ENCODE peak calls at places on chromosomes 1 and 21, in seven cellular contexts. J is stimulated activated CD8-positive, alpha-beta memory T cell treated with anti-CD3 and anti-CD28 coated beads, Interleukin-12 subunit alpha, Interleukin-12 subunit beta, amount 100 ng/mL, for 1 hour; K is NCI-H1105 treated with DMSO at 0.1 percent for 48 hours; I is amygdala; E is coronary artery; Z is osteoblast; M is stromal cell of bone marrow. U is an unnamed sample.
A peak's percentile ranks its signal among the peaks of the same experiment; 100 is the strongest.

GRCh38 chr1:33336580-33336979 is 15.7 kb upstream of the A3GALT2 start:
- DNase-seq in J (no peak), K (no peak), I (no peak), E (peak; percentile 59), Z (no peak), M (no peak), U (no peak)

GRCh38 chr1:46520063-46520911 is 30.7 kb downstream of the DMBX1 start:
- DNase-seq in J (no peak), K (peak; percentile 86), I (no peak), E (no peak), Z (peak; percentile 98), M (no peak), U (peak; percentile 93)

GRCh38 chr21:36199021-36199420 is 42.4 kb downstream of the DOP1B start:
- DNase-seq in J (no peak), K (no peak), I (no peak), E (no peak), Z (no peak), M (no peak), U (no peak)

GRCh38 chr1:214808845-214809460 is 206.0 kb downstream of the CENPF start:
- DNase-seq in J (no peak), K (peak; percentile 27), I (no peak), E (no peak), Z (peak; percentile 49), M (peak; percentile 33), U (peak; percentile 29)

GRCh38 chr1:222555992-222556615 is 8.2 kb upstream of the HHIPL2 start:
- DNase-seq in J (no peak), K (no peak), I (no peak), E (no peak), Z (no peak), M (no peak), U (no peak)

GRCh38 chr1:8082945-8083344 is 56.8 kb upstream of the ERRFI1 start:
- DNase-seq in J (no peak), K (no peak), I (no peak), E (no peak), Z (peak; percentile 82), M (peak; percentile 72), U (peak; percentile 64)

GRCh38 chr1:26290416-26291261 is 10.8 kb downstream of the SH3BGRL3 start:
- DNase-seq in J (no peak), K (no peak), I (no peak), E (no peak), Z (peak; percentile 66), M (no peak), U (no peak)

GRCh38 chr1:3133671-3134070 is 64.7 kb downstream of the PRDM16 start:
- DNase-seq in J (no peak), K (no peak), I (no peak), E (no peak), Z (peak; percentile 95), M (no peak), U (no peak)

GRCh38 chr21:44013380-44014088 is 1.4 kb downstream of the TRAPPC10 start:
- DNase-seq in J (no peak), K (no peak), I (no peak), E (no peak), Z (peak; percentile 90), M (no peak), U (no peak)

GRCh38 chr1:206002833-206003532 is at the start of gene RAB7B:
- DNase-seq in J (no peak), K (no peak), I (no peak), E (peak; percentile 84), Z (peak; percentile 89), M (peak; percentile 77), U (peak; percentile 91)

GRCh38 chr1:20936216-20936615 is 149.1 kb upstream of the HP1BP3 start:
- DNase-seq in J (no peak), K (no peak), I (no peak), E (no peak), Z (peak; percentile 23), M (no peak), U (no peak)

GRCh38 chr1:159000627-159001026 is 9.1 kb upstream of the IFI16 start:
- DNase-seq in J (no peak), K (peak; percentile 82), I (no peak), E (peak; percentile 93), Z (peak; percentile 77), M (peak; percentile 97), U (peak; percentile 81)

GRCh38 chr1:24930703-24931480 is 816 bp upstream of the RUNX3 start:
- DNase-seq in J (no peak), K (no peak), I (no peak), E (no peak), Z (no peak), M (no peak), U (no peak)

GRCh38 chr1:63821650-63822049 is 47.8 kb downstream of the ROR1 start:
- DNase-seq in J (no peak), K (no peak), I (no peak), E (no peak), Z (no peak), M (no peak), U (peak; percentile 26)

GRCh38 chr1:28507247-28507645 is 1.4 kb downstream of the RCC1 start:
- DNase-seq in J (no peak), K (no peak), I (no peak), E (no peak), Z (no peak), M (no peak), U (no peak)

GRCh38 chr1:23478896-23479790 is 4.8 kb downstream of the ASAP3 start:
- DNase-seq in J (no peak), K (no peak), I (peak; percentile 17), E (peak; percentile 86), Z (peak; percentile 81), M (peak; percentile 92), U (peak; percentile 70)

GRCh38 chr1:110084226-110085078 is 14.0 kb upstream of the ALX3 start:
- DNase-seq in J (no peak), K (peak; percentile 20), I (no peak), E (no peak), Z (peak; percentile 85), M (peak; percentile 21), U (peak; percentile 72)

GRCh38 chr1:180155202-180155682 is 573 bp downstream of the QSOX1 start:
- DNase-seq in J (no peak), K (peak; percentile 44), I (no peak), E (no peak), Z (peak; percentile 87), M (no peak), U (no peak)

GRCh38 chr1:156310962-156311361 is 11.9 kb upstream of the VHLL start:
- DNase-seq in J (no peak), K (no peak), I (no peak), E (no peak), Z (peak; percentile 58), M (peak; percentile 7), U (peak; percentile 33)

GRCh38 chr1:156676820-156677615 is at the start of gene NES:
- DNase-seq in J (no peak), K (peak; percentile 12), I (peak; percentile 21), E (no peak), Z (peak; percentile 94), M (no peak), U (peak; percentile 69)